ENCODE peak calls at places on chromosomes 2 and 18, in eight cellular contexts. E is iPS-NIHi11; M is stimulated activated naive CD8-positive, alpha-beta T cell treated with anti-CD3 and anti-CD28 coated beads, Interleukin-15, Interleukin-2, amounts not matched to agents 100 U/mL and 50 U/mL, for 24 hours; A is neural crest cell; B is RPMI8226; C is T-helper 9 cell; L is NCI-H1694 treated with DMSO at 0.1 percent for 48 hours; Q is NCI-H2029 treated with DMSO at 0.1 percent for 48 hours. R is an unnamed sample.

GRCh38 chr2:168025487-168026203 is 221.8 kb downstream of the STK39 start:
- DNase-seq in Q (no peak), M (no peak), A (no peak), B (no peak), E (no peak), C (no peak), L (no peak), R (no peak)

GRCh38 chr2:20326163-20326780 is 24.4 kb downstream of the PUM2 start:
- DNase-seq in C (peak), E (peak), L (peak), B (peak), A (peak), Q (peak), M (peak), R (peak)

GRCh38 chr2:3210257-3210656 is 167.4 kb downstream of the EIPR1 start:
- DNase-seq in B (no peak), E (no peak), L (no peak), A (no peak), Q (no peak), C (no peak), M (no peak), R (no peak)

GRCh38 chr2:40243581-40243980 is 208.3 kb downstream of the SLC8A1 start:
- DNase-seq in L (no peak), E (no peak), A (no peak), M (no peak), C (no peak), Q (peak), B (no peak), R (no peak)

GRCh38 chr2:151611351-151611750 is 122.9 kb downstream of the NEB start:
- DNase-seq in Q (no peak), C (no peak), M (no peak), L (no peak), E (no peak), A (no peak), B (no peak), R (no peak)

GRCh38 chr18:2442726-2443275 is 128.5 kb downstream of the METTL4 start:
- DNase-seq in L (no peak), B (no peak), C (no peak), A (no peak), Q (no peak), E (no peak), M (no peak), R (no peak)

GRCh38 chr2:210086930-210087329 is 84.3 kb downstream of the KANSL1L start:
- DNase-seq in Q (no peak), C (no peak), A (no peak), E (no peak), M (no peak), L (no peak), B (no peak), R (no peak)

GRCh38 chr2:196220671-196221070 is 49.3 kb upstream of the STK17B start:
- DNase-seq in E (no peak), L (no peak), B (no peak), C (no peak), Q (no peak), M (no peak), A (no peak), R (no peak)

GRCh38 chr2:39658371-39658770 is 7.3 kb upstream of the TMEM178A start:
- DNase-seq in Q (no peak), A (no peak), L (no peak), B (no peak), M (no peak), E (no peak), C (no peak), R (no peak)

GRCh38 chr18:57353940-57354461 is 1.6 kb downstream of the ST8SIA3 start:
- DNase-seq in B (peak), L (no peak), A (peak), M (peak), E (peak), C (no peak), Q (peak), R (no peak)

GRCh38 chr18:37476182-37476581 is 89.4 kb downstream of the CELF4 start:
- DNase-seq in Q (no peak), E (peak), M (peak), L (peak), B (peak), A (peak), C (no peak), R (no peak)

GRCh38 chr2:61218817-61219170 is 56.8 kb downstream of the C2orf74 start:
- DNase-seq in E (no peak), C (no peak), L (no peak), M (no peak), A (no peak), B (no peak), Q (no peak), R (no peak)

GRCh38 chr18:67310826-67311225 is 205.7 kb downstream of the DSEL start:
- DNase-seq in A (no peak), M (no peak), C (no peak), E (no peak), L (no peak), Q (no peak), B (no peak), R (no peak)

GRCh38 chr2:27233341-27233740 is 16.2 kb downstream of the CAD start:
- DNase-seq in B (no peak), E (no peak), L (no peak), C (no peak), A (no peak), M (no peak), Q (no peak), R (no peak)

GRCh38 chr2:108345941-108346340 is 31.8 kb upstream of the SULT1C4 start:
- DNase-seq in B (no peak), Q (no peak), E (no peak), A (no peak), L (no peak), M (no peak), C (no peak), R (no peak)

GRCh38 chr2:24903527-24904103 is 16.4 kb downstream of the ADCY3 start:
- DNase-seq in C (no peak), B (no peak), M (no peak), Q (no peak), E (no peak), L (no peak), A (no peak), R (no peak)

GRCh38 chr2:203705184-203705583 is 1.3 kb upstream of the CD28 start:
- DNase-seq in L (no peak), E (no peak), Q (no peak), B (peak), C (peak), A (no peak), M (peak), R (peak)

GRCh38 chr2:174778479-174778962 is 14.2 kb upstream of the CHRNA1 start:
- DNase-seq in C (peak), B (no peak), L (no peak), E (no peak), A (no peak), M (peak), Q (no peak), R (peak)

GRCh38 chr18:4547126-4547525 is 92.0 kb upstream of the DLGAP1 start:
- DNase-seq in C (no peak), E (no peak), M (no peak), A (no peak), Q (no peak), L (no peak), B (no peak), R (no peak)

GRCh38 chr2:33018271-33018670 is 71.5 kb downstream of the LTBP1 start:
- DNase-seq in B (no peak), L (no peak), A (no peak), E (no peak), Q (no peak), M (no peak), C (no peak), R (no peak)

GRCh38 chr2:238688197-238689153 is 159.4 kb upstream of the TWIST2 start:
- DNase-seq in E (no peak), L (no peak), A (no peak), Q (no peak), B (no peak), C (no peak), M (no peak), R (no peak)

GRCh38 chr2:161676902-161677496 is 52.8 kb downstream of the SLC4A10 start:
- DNase-seq in Q (no peak), C (no peak), M (no peak), A (no peak), L (no peak), B (peak), E (no peak), R (no peak)

R was measured in effector memory CD4-positive, alpha-beta T cell.